ENCODE peak calls at places on chromosome 1, in four cellular contexts. B is H7; T is KG1; E is activated CD4-positive, alpha-beta T cell treated with anti-CD3 and anti-CD28 coated beads for 24 hours. A is an unnamed sample.

GRCh38 chr1:115676498-115677171 is 34.9 kb downstream of the VANGL1 start:
- DNase-seq in B (no peak), T (no peak), E (no peak), A (no peak)

GRCh38 chr1:234208791-234209190 is 164.5 kb upstream of the COA6 start:
- DNase-seq in B (no peak), T (no peak), E (no peak), A (peak)

GRCh38 chr1:101181930-101182329 is 54.9 kb upstream of the S1PR1 start:
- DNase-seq in B (no peak), T (no peak), E (no peak), A (no peak)

GRCh38 chr1:15858672-15859372 is 11.3 kb downstream of the SPEN start:
- DNase-seq in B (no peak), T (no peak), E (no peak), A (no peak)

GRCh38 chr1:109253803-109254620 is 4.7 kb downstream of the CELSR2 start:
- DNase-seq in B (peak), T (no peak), E (no peak), A (peak)

GRCh38 chr1:204357551-204357950 is 2.2 kb downstream of the PLEKHA6 start:
- DNase-seq in B (peak), T (no peak), E (no peak), A (no peak)

GRCh38 chr1:243501002-243501401 is 245.2 kb downstream of the SDCCAG8 start:
- DNase-seq in B (no peak), T (no peak), E (no peak), A (peak)

GRCh38 chr1:22123071-22123390 is 19.9 kb downstream of the WNT4 start:
- DNase-seq in B (peak), T (no peak), E (no peak), A (no peak)

GRCh38 chr1:52321051-52321450 is 45.0 kb downstream of the CC2D1B start:
- DNase-seq in B (no peak), T (no peak), E (no peak), A (no peak)

GRCh38 chr1:214912127-214912526 is 170.4 kb upstream of the KCNK2 start:
- DNase-seq in B (no peak), T (no peak), E (no peak), A (no peak)

GRCh38 chr1:176894450-176894849 is 270.1 kb downstream of the ASTN1 start:
- DNase-seq in B (no peak), T (no peak), E (no peak), A (no peak)